ENCODE peak calls at places on chromosomes 6 and 20, in seven cellular contexts. R is NCI-H1092 treated with DMSO at 0.1 percent for 48 hours; O is H9; S is AG04449; W is HL-60; F is activated naive CD4-positive, alpha-beta T cell treated with Interleukin-2 at 50 U/mL for 16 hours; Z is HT1080. N is an unnamed sample.

GRCh38 chr20:51610111-51610510 is 67.6 kb upstream of the NFATC2 start:
- DNase-seq in Z (no peak), O (no peak), F (peak), W (no peak), S (no peak), R (no peak), N (no peak)

GRCh38 chr6:11758878-11759277 is 19.7 kb downstream of the ADTRP start:
- DNase-seq in Z (no peak), F (no peak), S (no peak), W (no peak), R (no peak), O (no peak), N (no peak)

GRCh38 chr6:155030148-155030720 is 35.1 kb downstream of the TIAM2 start:
- DNase-seq in W (no peak), R (no peak), S (no peak), O (no peak), F (no peak), Z (no peak), N (no peak)

GRCh38 chr6:165663283-165663735 is 268 bp upstream of the PDE10A start:
- DNase-seq in W (no peak), Z (peak), O (peak), R (no peak), S (no peak), F (no peak), N (peak)

GRCh38 chr6:169263836-169264608 is 10.4 kb upstream of the THBS2 start:
- DNase-seq in S (no peak), Z (peak), W (no peak), F (no peak), O (no peak), R (peak), N (no peak)

GRCh38 chr6:85641916-85642773 is 541 bp downstream of the SYNCRIP start:
- DNase-seq in W (no peak), R (peak), O (peak), S (no peak), F (peak), Z (peak), N (peak)

GRCh38 chr20:11676618-11677289 is 240.9 kb upstream of the BTBD3 start:
- DNase-seq in O (peak), W (no peak), S (no peak), Z (peak), F (no peak), R (peak), N (peak)

GRCh38 chr20:50995506-50995905 is 27.4 kb downstream of the KCNG1 start:
- DNase-seq in R (no peak), S (no peak), Z (no peak), F (no peak), O (no peak), W (no peak), N (no peak)

GRCh38 chr6:144661101-144661806 is 376.1 kb downstream of the UTRN start:
- DNase-seq in R (no peak), O (no peak), F (no peak), S (no peak), W (no peak), Z (no peak), N (peak)

GRCh38 chr6:130396722-130397121 is 30.9 kb downstream of the TMEM200A start:
- DNase-seq in W (no peak), R (no peak), F (no peak), Z (peak), S (no peak), O (no peak), N (no peak)